ENCODE peak calls at places on chromosomes 3 and 15, in seven cellular contexts. F is HCT116; H is HFFc6; E is glutamatergic neuron; R is CD8-positive, alpha-beta T cell; C is lower lobe of right lung; G is ovary. U is an unnamed sample.

GRCh38 chr3:74564560-74564959 is 49.9 kb downstream of the CNTN3 start:
- DNase-seq in F (no peak), E (no peak), R (no peak), C (no peak), H (peak), G (no peak), U (no peak)

GRCh38 chr3:45826908-45827307 is 15.0 kb downstream of the LZTFL1 start:
- DNase-seq in R (no peak), G (no peak), F (no peak), C (no peak), H (no peak), E (no peak), U (no peak)

GRCh38 chr15:59160880-59161593 is 45.6 kb upstream of the LDHAL6B start:
- DNase-seq in F (no peak), G (no peak), E (peak), H (no peak), C (no peak), R (no peak), U (peak)

GRCh38 chr3:12098400-12098799 is 60.3 kb downstream of the TIMP4 start:
- DNase-seq in F (no peak), G (no peak), R (no peak), E (no peak), H (no peak), C (no peak), U (no peak)

GRCh38 chr3:125163739-125164601 is 48.6 kb downstream of the SLC12A8 start:
- DNase-seq in C (peak), H (no peak), F (no peak), G (no peak), R (no peak), E (no peak), U (no peak)

GRCh38 chr15:85592148-85592547 is 202.6 kb downstream of the KLHL25 start:
- DNase-seq in G (no peak), H (peak), E (no peak), R (no peak), F (no peak), C (no peak), U (no peak)

GRCh38 chr15:38828031-38828532 is 263.5 kb upstream of the RASGRP1 start:
- DNase-seq in F (no peak), R (no peak), H (peak), C (no peak), E (no peak), G (no peak), U (no peak)

GRCh38 chr15:46080018-46080417 is 445.2 kb downstream of the SQOR start:
- DNase-seq in R (no peak), C (no peak), G (no peak), F (no peak), H (no peak), E (peak), U (no peak)

GRCh38 chr3:188196232-188196990 is 42.5 kb downstream of the LPP start:
- DNase-seq in E (no peak), C (no peak), H (peak), F (no peak), G (no peak), R (no peak), U (no peak)

GRCh38 chr3:186937017-186937875 is 6.9 kb downstream of the ST6GAL1 start:
- DNase-seq in R (no peak), C (no peak), F (no peak), H (no peak), G (no peak), E (no peak), U (no peak)

GRCh38 chr15:70428211-70428822 is 330.6 kb upstream of the TLE3 start:
- DNase-seq in F (no peak), H (no peak), R (no peak), E (no peak), C (no peak), G (no peak), U (no peak)

GRCh38 chr15:70426065-70426821 is 328.5 kb upstream of the TLE3 start:
- DNase-seq in E (no peak), F (no peak), H (no peak), R (no peak), C (no peak), G (no peak), U (no peak)

GRCh38 chr15:70427531-70428120 is 329.9 kb upstream of the TLE3 start:
- DNase-seq in R (no peak), F (no peak), C (no peak), H (no peak), G (no peak), E (no peak), U (no peak)

GRCh38 chr15:70424937-70425411 is 327.3 kb upstream of the TLE3 start:
- DNase-seq in F (no peak), H (no peak), G (no peak), R (no peak), C (no peak), E (no peak), U (no peak)

GRCh38 chr15:70427120-70427519 is 329.4 kb upstream of the TLE3 start:
- DNase-seq in G (no peak), E (no peak), C (no peak), R (no peak), F (no peak), H (no peak), U (no peak)
- TF ChIP-seq CTCF in G (no peak), E (no peak), C (no peak), R (no peak), F (no peak), H (no peak), U (no peak)

DNA sequence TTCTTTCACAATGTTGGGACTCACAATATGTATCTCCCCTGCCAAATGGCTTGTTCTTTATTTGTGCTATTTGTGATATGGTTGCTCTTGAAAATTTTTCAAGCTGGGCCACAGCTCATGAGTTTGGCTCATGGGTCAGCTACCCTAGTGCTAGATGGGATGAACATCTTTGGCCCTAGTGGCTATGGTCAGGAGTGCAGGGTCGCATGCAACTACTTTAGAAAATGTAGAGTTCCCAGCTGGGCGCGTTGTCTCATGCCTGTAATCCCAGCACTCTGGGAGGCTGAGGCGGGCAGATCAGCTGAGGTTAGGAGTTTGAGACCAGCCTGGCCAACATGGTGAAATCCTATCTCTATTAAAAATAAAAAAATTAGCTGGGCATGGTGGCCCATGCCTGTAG is 55.8 kb downstream of the POLR2M start:
- DNase-seq in F (no peak), C (no peak), R (no peak), E (no peak), H (no peak), G (no peak), U (no peak)
- TF ChIP-seq CTCF in F (peak), C (no peak), R (no peak), E (peak), H (peak), G (no peak), U (no peak)

GRCh38 chr3:63364909-63365308 is 86.8 kb downstream of the SYNPR start:
- DNase-seq in C (no peak), E (peak), G (no peak), R (no peak), F (no peak), H (no peak), U (no peak)
- TF ChIP-seq CTCF in C (no peak), E (peak), G (no peak), R (no peak), F (peak), H (peak), U (peak)

GRCh38 chr3:127590593-127591477 is at the start of gene TPRA1:
- DNase-seq in F (peak), R (peak), H (peak), C (peak), G (peak), E (peak), U (peak)
- TF ChIP-seq CTCF in F (no peak), R (no peak), H (peak), C (no peak), G (no peak), E (no peak), U (peak)

GRCh38 chr15:88448991-88449461 is 18.2 kb downstream of the MRPL46 start:
- DNase-seq in H (no peak), C (no peak), G (no peak), E (no peak), F (no peak), R (no peak), U (peak)

GRCh38 chr15:88449581-88449980 is 17.6 kb downstream of the MRPL46 start:
- DNase-seq in H (no peak), C (no peak), F (no peak), R (no peak), E (no peak), G (no peak), U (no peak)

GRCh38 chr15:88450125-88450798 is 16.9 kb downstream of the MRPL46 start:
- DNase-seq in H (peak), G (no peak), E (peak), C (no peak), F (peak), R (peak), U (peak)

GRCh38 chr15:88447741-88448140 is 19.4 kb downstream of the MRPL46 start:
- DNase-seq in G (no peak), E (no peak), F (no peak), C (no peak), R (no peak), H (no peak), U (no peak)

GRCh38 chr15:88447206-88447605 is 20.0 kb downstream of the MRPL46 start:
- DNase-seq in C (no peak), G (no peak), R (no peak), E (no peak), H (no peak), F (no peak), U (no peak)
- TF ChIP-seq CTCF in C (no peak), G (no peak), R (no peak), E (no peak), H (peak), F (no peak), U (no peak)

DNA sequence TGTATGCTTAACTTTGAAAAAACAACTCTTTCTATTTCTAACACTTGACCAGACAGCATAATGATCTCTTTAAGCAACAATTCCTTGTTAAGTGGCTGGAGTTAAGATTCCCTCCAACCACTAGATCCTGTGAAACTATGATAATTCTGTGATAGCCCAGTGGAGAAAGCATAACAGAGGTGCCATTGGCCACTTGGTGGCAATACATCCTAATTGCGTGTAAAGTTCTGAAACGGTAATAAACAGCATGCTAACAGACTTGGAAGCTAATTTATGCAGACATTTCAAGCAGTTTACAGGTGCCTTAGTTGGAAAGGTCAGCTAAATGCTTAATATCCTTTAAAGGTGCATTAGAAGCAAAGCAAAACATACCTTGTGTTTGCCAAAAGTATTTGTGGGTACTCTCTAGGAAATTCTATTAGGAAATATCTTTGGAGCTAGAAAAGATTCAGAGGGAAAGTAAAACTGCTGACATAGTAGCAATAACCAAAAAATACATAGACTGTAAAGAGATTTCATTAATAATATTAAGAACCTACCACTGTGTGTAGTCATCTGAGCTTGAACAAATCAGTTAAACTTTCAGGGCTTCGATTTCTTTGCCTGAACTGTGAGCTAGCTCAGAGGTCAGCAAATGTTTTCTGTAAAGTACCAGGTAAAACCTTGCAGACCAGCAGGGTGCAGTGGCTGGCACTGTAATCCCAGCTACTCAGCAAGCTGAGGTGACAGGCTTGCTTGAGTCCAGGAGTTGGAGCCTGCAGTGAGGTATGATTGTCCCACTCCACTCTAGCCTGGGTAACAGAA is 19.0 kb upstream of the CSTA start:
- DNase-seq in F (peak), R (no peak), E (no peak), G (no peak), H (no peak), C (no peak), U (no peak)
- TF ChIP-seq CTCF in F (peak), R (no peak), E (no peak), G (no peak), H (peak), C (peak), U (peak)

GRCh38 chr15:60323322-60323721 is 74.5 kb downstream of the ANXA2 start:
- DNase-seq in G (no peak), E (no peak), R (no peak), C (no peak), H (no peak), F (no peak), U (no peak)
- TF ChIP-seq CTCF in G (no peak), E (no peak), R (no peak), C (no peak), H (no peak), F (no peak), U (no peak)

GRCh38 chr3:38251197-38251596 is 14.4 kb upstream of the SLC22A13 start:
- DNase-seq in E (no peak), C (no peak), R (no peak), G (no peak), H (no peak), F (no peak), U (no peak)
- TF ChIP-seq CTCF in E (no peak), C (no peak), R (no peak), G (no peak), H (no peak), F (no peak), U (no peak)

U was measured in D721Med.